ENCODE peak calls at places on chromosomes 16 and 17, in five cellular contexts. K, I, P, W and D are unnamed samples.

GRCh38 chr17:55641559-55642160 is 81.0 kb downstream of the TMEM100 start:
- DNase-seq in W (no peak), I (peak), P (peak), K (peak), D (peak)

GRCh38 chr16:23716484-23716883 is 3.5 kb upstream of the ERN2 start:
- DNase-seq in P (no peak), K (no peak), W (no peak), I (no peak), D (no peak)

GRCh38 chr17:76135810-76136188 is 5.2 kb downstream of the FOXJ1 start:
- DNase-seq in P (no peak), K (no peak), I (no peak), W (no peak), D (no peak)

GRCh38 chr17:1203111-1203966 is 23.6 kb upstream of the ABR start:
- DNase-seq in K (no peak), W (no peak), P (no peak), I (peak), D (peak)

GRCh38 chr17:8001976-8002645 is at the start of gene GUCY2D:
- DNase-seq in W (no peak), K (peak), I (no peak), P (no peak), D (no peak)

GRCh38 chr17:4250887-4251286 is 12.9 kb downstream of the ANKFY1 start:
- DNase-seq in P (no peak), K (no peak), I (no peak), W (no peak), D (no peak)

GRCh38 chr16:25553711-25554436 is 137.9 kb upstream of the HS3ST4 start:
- DNase-seq in W (no peak), P (no peak), I (no peak), K (no peak), D (no peak)

GRCh38 chr16:53849585-53849984 is 145.6 kb downstream of the FTO start:
- DNase-seq in P (no peak), K (no peak), W (no peak), I (no peak), D (no peak)

GRCh38 chr17:75636381-75637142 is 3.3 kb downstream of the SMIM5 start:
- DNase-seq in P (no peak), W (no peak), K (no peak), I (no peak), D (no peak)

GRCh38 chr16:48317614-48318013 is 67.6 kb downstream of the SIAH1 start:
- DNase-seq in W (no peak), K (peak), P (no peak), I (no peak), D (no peak)
- TF ChIP-seq CTCF in W (no peak), K (peak), P (no peak), I (peak), D (no peak)

GRCh38 chr17:82104797-82105416 is 6.9 kb upstream of the FASN start:
- DNase-seq in K (no peak), W (no peak), P (no peak), I (no peak), D (no peak)

GRCh38 chr17:82105417-82105881 is 7.4 kb upstream of the FASN start:
- DNase-seq in P (no peak), K (no peak), I (no peak), W (no peak), D (no peak)

GRCh38 chr17:82107341-82107860 is 9.4 kb upstream of the FASN start:
- DNase-seq in P (no peak), K (no peak), W (no peak), I (no peak), D (no peak)

GRCh38 chr17:82106697-82107305 is 8.8 kb upstream of the FASN start:
- DNase-seq in I (no peak), K (no peak), P (no peak), W (no peak), D (no peak)

DNA sequence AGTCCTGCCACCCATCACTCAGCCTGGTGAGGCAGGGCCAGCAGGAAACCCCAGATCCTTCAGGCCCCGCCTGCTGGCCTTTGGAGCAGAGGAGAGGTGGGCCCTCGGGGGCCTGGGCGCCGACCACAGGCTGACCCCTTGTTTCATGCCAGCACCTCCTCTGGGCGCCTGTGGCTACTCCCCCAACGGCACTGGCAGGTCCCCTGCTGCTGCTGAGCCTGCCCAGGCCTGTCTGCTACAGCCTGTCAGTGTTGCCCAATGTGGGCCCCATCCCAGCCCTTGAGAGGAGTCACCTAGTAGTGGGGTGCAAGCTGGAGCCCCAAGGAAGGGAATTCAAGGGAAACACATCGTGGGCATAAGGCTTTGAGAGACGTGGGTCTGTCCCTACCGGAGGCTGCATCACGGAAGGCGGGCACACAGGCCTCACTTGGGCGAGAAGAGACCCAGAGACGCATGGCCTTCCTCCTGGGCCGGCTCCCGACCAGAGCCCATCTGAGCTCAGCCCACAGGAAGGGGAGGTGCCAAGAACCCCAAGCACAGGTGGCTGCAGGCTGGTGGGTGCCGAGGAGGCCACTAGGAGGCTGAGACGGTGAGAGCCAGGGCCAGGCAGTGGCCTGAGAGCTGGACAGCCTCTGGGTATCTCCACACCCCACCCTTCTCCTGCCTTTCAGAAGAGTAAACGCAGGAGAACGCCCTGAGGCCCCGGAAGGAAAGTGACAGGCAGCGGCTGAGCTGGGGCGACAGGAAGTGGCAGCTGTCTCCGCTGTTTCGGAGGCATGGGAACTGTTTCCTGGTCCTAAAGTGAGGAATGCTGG is 8.1 kb upstream of the FASN start:
- DNase-seq in W (no peak), P (peak), I (peak), K (peak), D (no peak)
- TF ChIP-seq CTCF in W (no peak), P (no peak), I (no peak), K (peak), D (no peak)

GRCh38 chr17:81251091-81251942 is 12.2 kb downstream of the NDUFAF8 start:
- DNase-seq in K (no peak), P (peak), I (no peak), W (no peak), D (no peak)
- TF ChIP-seq CTCF in K (no peak), P (no peak), I (no peak), W (no peak), D (no peak)

GRCh38 chr16:1366712-1367299 is 15.1 kb downstream of the GNPTG start:
- DNase-seq in K (no peak), I (no peak), W (no peak), P (no peak), D (no peak)
- TF ChIP-seq CTCF in K (no peak), I (no peak), W (no peak), P (no peak), D (no peak)

DNA sequence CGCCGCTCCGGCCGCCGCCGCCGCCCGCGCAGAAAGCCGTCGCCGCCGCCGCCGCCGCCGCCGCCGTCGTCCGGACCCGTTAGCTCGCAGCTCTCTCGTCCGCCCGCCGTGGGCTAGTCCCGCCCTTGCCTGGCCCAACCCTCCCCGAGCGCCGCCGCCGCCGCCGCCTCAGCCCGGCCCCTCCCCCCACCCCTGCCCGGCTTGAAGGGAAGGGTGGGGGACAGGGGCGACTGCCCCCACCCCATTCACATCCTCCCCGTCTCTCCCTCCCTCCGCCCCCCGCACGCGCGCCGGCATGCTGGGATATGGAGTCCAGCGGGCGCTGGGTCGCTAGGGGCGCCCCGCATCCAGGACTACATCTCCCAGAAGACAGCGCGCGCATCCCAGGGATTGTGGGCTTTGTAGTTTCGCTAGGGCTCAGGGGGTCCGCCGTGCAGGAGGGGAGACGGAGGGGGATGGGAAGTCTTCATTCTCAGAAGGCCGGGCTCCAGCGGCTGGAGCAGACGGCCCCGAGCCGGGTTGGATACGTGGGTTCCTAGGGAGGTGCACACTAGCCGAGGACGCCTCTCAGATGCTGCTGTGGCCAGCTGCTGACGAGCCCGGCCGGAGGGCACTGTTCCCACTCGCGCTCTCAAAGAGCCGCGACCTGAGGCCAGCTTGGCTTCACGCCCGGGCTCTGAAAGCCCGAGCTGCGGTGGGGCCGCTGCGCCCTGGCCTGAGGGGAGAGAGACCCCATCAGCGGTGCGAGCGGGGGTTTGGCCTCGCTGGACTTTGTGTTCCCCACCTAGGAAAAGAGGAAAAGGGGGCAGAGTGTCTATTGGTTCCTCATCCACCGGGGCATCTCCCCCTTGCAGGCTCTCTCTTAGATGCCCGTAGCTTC is at the start of gene ST3GAL2:
- DNase-seq in K (peak), I (peak), W (peak), P (peak), D (peak)
- TF ChIP-seq CTCF in K (no peak), I (no peak), W (no peak), P (peak), D (no peak)

DNA sequence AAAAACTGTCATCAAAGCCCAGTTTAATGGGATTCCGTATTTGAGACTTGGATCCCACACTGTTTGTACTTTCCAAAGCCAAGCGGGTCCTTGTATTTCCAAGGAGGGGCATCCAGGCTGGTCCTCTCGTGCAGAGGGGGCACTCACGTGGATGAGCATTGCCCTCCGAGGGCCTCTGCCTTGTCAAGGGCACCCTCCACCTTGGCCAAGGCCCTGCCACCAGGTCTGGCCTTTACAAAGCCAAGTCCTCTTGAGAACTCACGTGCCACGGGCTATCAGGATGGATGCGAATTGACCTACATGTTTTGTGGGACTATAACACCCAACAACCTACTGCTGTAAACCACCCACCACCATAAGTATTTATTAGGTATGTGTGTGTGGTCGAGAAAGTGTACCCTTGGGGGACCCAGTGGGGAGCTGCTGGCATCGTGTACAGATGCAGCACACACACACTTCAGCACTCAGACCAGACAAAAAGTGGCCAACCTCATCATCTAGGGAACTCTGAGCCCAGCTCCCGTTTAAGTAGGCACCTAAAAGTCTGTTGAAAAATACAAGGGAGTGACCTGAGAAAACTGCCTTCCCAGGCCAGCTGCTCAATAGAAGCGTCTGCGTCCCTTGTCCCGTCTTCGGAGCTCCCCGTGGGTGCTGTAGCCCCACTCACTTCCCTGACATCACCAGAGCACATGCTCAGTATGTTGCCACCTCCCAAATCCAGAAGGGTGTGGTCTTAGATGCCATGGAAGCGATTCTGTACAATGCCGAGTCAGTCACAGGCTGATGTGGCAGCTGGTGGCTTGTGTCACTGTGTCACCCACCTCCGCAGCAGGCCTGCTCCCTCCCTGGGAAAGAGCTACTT is 12.9 kb downstream of the MAP1LC3B start:
- DNase-seq in W (no peak), I (no peak), P (no peak), K (no peak), D (peak)
- TF ChIP-seq CTCF in W (no peak), I (no peak), P (no peak), K (no peak), D (no peak)